ENCODE peak calls at places on chromosome 1, in seven cellular contexts. H, N, V, B, D, Q and L are unnamed samples.
A peak's percentile ranks its signal among the peaks of the same experiment; 100 is the strongest.

GRCh38 chr1:221778125-221778524 is 36.2 kb upstream of the DUSP10 start:
- DNase-seq in H (no peak), N (no peak), V (no peak), B (no peak), D (no peak), Q (no peak), L (no peak)

GRCh38 chr1:153375511-153375910 is at the start of gene S100A12:
- DNase-seq in H (no peak), N (no peak), V (no peak), B (peak; percentile 69), D (peak; percentile 89), Q (no peak), L (no peak)

GRCh38 chr1:181095763-181096184 is 7.3 kb downstream of the IER5 start:
- DNase-seq in H (no peak), N (no peak), V (no peak), B (no peak), D (no peak), Q (no peak), L (no peak)

GRCh38 chr1:164602480-164603093 is 43.6 kb downstream of the PBX1 start:
- DNase-seq in H (no peak), N (no peak), V (no peak), B (no peak), D (peak; percentile 81), Q (peak; percentile 83), L (no peak)

GRCh38 chr1:212531267-212531666 is 77.3 kb upstream of the ATF3 start:
- DNase-seq in H (no peak), N (no peak), V (no peak), B (no peak), D (no peak), Q (no peak), L (no peak)

GRCh38 chr1:22828151-22828817 is 117.6 kb downstream of the EPHB2 start:
- DNase-seq in H (no peak), N (no peak), V (no peak), B (peak; percentile 34), D (peak; percentile 64), Q (no peak), L (no peak)

GRCh38 chr1:156862602-156863599 is 2.2 kb downstream of the NTRK1 start:
- DNase-seq in H (no peak), N (no peak), V (no peak), B (no peak), D (no peak), Q (no peak), L (no peak)

GRCh38 chr1:16076871-16077250 is 3.4 kb upstream of the FAM131C start:
- DNase-seq in H (no peak), N (no peak), V (no peak), B (no peak), D (peak; percentile 67), Q (no peak), L (no peak)

GRCh38 chr1:61110587-61110986 is 28.2 kb downstream of the NFIA start:
- DNase-seq in H (no peak), N (no peak), V (no peak), B (no peak), D (no peak), Q (no peak), L (no peak)

GRCh38 chr1:155126494-155127104 is 1.1 kb upstream of the EFNA1 start:
- DNase-seq in H (no peak), N (no peak), V (peak; percentile 77), B (no peak), D (peak; percentile 35), Q (peak; percentile 63), L (peak; percentile 64)

GRCh38 chr1:27669876-27670275 is 2.1 kb downstream of the IFI6 start:
- DNase-seq in H (no peak), N (no peak), V (no peak), B (no peak), D (no peak), Q (no peak), L (no peak)

GRCh38 chr1:204431310-204432184 is 19.9 kb upstream of the PPP1R15B start:
- DNase-seq in H (peak; percentile 66), N (peak; percentile 43), V (peak; percentile 80), B (peak; percentile 92), D (peak; percentile 65), Q (peak; percentile 89), L (peak; percentile 70)

GRCh38 chr1:188386161-188386560 is 1557.4 kb downstream of the PLA2G4A start:
- DNase-seq in H (no peak), N (no peak), V (no peak), B (no peak), D (no peak), Q (no peak), L (no peak)

GRCh38 chr1:116488052-116488451 is 82.8 kb downstream of the CD58 start:
- DNase-seq in H (no peak), N (no peak), V (no peak), B (no peak), D (no peak), Q (no peak), L (no peak)

GRCh38 chr1:69700770-69701169 is 133.0 kb downstream of the LRRC7 start:
- DNase-seq in H (no peak), N (no peak), V (no peak), B (no peak), D (no peak), Q (no peak), L (no peak)

GRCh38 chr1:71717186-71717585 is 565.2 kb downstream of the NEGR1 start:
- DNase-seq in H (no peak), N (no peak), V (no peak), B (no peak), D (no peak), Q (no peak), L (no peak)

GRCh38 chr1:39892611-39893595 is 8.8 kb downstream of the MYCL start:
- DNase-seq in H (no peak), N (no peak), V (no peak), B (no peak), D (peak; percentile 85), Q (peak; percentile 55), L (no peak)

GRCh38 chr1:16012590-16013219 is 5.1 kb downstream of the HSPB7 start:
- DNase-seq in H (no peak), N (no peak), V (no peak), B (no peak), D (peak; percentile 59), Q (peak; percentile 88), L (peak; percentile 25)

GRCh38 chr1:17370618-17371017 is 1.4 kb upstream of the PADI6 start:
- DNase-seq in H (no peak), N (no peak), V (no peak), B (no peak), D (no peak), Q (no peak), L (no peak)

GRCh38 chr1:32998997-32999396 is 34.4 kb upstream of the RNF19B start:
- DNase-seq in H (no peak), N (no peak), V (no peak), B (peak; percentile 75), D (no peak), Q (no peak), L (no peak)

GRCh38 chr1:169115891-169116585 is 9.5 kb downstream of the ATP1B1 start:
- DNase-seq in H (no peak), N (peak; percentile 10), V (no peak), B (peak; percentile 79), D (peak; percentile 57), Q (peak; percentile 86), L (no peak)

GRCh38 chr1:70727891-70728443 is 316.9 kb downstream of the CTH start:
- DNase-seq in H (no peak), N (no peak), V (no peak), B (no peak), D (no peak), Q (no peak), L (no peak)

GRCh38 chr1:3011631-3012510 is 9.4 kb upstream of the ACTRT2 start:
- DNase-seq in H (no peak), N (no peak), V (peak; percentile 61), B (peak; percentile 47), D (no peak), Q (no peak), L (no peak)
- H3K27ac ChIP-seq in H (no peak overlapping the region), N (no peak overlapping the region), V (no peak overlapping the region), B (no peak overlapping the region), D (no peak overlapping the region), Q (no peak overlapping the region), L (peak overlapping the region; percentile 88)

GRCh38 chr1:234585333-234586055 is 24.5 kb downstream of the IRF2BP2 start:
- DNase-seq in H (no peak), N (no peak), V (no peak), B (no peak), D (peak; percentile 81), Q (no peak), L (no peak)
- H3K27ac ChIP-seq in H (no peak overlapping the region), N (peak overlapping the region; percentile 77), V (peak overlapping the region; percentile 53), B (peak overlapping the region; percentile 65), D (peak overlapping the region; percentile 42), Q (peak overlapping the region; percentile 68), L (no peak overlapping the region)

DNA sequence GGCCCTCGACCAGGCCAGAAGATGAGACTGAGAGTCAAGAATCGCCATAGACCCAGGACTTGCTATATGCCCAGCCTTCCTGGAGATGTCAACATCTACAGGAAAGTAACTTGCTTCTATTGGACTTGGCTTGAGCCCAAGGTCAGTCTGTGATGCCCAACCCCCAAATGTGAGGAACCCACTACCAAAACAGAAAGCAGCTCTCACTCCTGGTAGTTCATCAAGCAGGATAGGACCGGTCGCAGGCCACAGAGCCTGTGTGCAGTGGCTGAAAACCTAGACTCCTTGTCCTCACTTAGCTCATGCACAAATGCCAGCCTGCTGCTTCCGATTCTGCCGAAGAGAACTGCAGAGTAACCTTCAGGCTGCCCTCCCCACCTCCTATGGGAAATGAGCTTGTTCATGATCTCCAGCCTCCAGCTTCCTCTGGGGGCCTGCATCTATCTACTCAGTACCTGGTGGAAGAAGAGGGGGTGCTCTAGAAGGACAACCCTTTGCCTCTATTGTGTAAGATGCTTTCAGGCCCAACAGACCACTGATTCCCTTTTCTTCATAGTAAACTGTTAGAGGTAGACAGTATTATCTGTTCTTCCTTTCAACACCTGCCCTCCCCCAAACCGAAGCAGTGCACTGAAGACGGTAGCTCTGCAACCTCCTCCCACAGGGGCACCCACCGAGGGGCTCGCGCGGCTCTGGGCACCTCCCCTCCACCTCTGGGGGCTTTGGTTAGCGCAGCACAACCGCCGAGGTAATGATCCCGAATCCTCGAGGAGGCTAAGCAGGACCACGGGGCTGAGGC is 1.3 kb downstream of the ACOT7 start:
- DNase-seq in H (no peak), N (no peak), V (no peak), B (no peak), D (no peak), Q (no peak), L (no peak)
- H3K27ac ChIP-seq in H (peak overlapping the region; percentile 12), N (peak overlapping the region; percentile 95), V (peak overlapping the region; percentile 29), B (peak overlapping the region; percentile 97), D (no peak overlapping the region), Q (no peak overlapping the region), L (peak overlapping the region; percentile 49)

DNA sequence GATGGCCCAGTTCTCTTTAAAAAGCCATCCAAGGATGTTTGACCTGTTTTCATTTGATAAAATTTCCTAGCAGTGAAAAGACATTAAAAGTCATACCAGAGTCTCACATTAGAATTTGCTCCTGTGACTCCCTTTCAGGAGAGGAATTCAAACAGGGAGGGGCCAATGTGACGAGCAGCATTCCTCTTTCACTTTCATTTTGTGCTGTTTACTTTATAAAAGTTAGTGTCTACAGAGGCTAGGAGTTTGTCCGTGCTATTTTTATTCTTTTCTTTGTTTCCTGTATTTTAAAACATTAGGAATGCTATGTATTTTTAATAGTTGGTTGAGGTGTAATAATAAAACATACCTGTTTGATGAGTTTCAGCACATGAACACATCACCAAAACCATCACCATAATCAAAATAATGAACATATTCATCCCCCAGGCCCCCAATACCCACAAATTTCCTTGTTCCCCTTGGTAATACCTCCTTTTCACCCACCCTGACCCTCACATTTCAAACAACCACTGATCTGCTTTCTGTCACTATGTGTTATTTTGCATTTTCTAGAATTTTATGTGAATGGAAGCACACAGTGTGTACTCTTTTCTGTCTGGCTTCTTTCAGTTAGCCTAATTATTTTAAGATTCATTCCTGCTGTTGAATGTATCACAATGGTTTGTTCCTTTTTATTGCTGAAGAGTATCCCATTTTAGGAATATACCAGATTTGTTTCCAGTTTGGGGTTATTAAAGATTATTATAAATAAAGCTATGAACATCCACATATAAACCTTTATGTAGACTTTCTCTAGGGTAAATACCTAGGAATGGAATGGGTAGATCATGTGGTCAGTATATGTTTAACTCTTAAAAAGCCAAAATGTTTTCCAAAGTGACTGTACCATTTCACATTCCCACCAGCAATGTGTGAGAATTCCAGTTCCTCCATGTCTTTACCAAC is 129.5 kb downstream of the TENT5C start:
- DNase-seq in H (no peak), N (no peak), V (no peak), B (peak; percentile 66), D (peak; percentile 46), Q (peak; percentile 43), L (no peak)
- H3K27ac ChIP-seq in H (peak overlapping the region; percentile 66), N (peak overlapping the region; percentile 22), V (no peak overlapping the region), B (peak overlapping the region; percentile 68), D (peak overlapping the region; percentile 11), Q (peak overlapping the region; percentile 39), L (no peak overlapping the region)